ENCODE peak calls at places on chromosomes 11 and 22, in six cellular contexts. P is hepatocyte, E is body of pancreas, W is neural progenitor cell, J is lower lobe of right lung, R is PC-9. K is an unnamed sample.

GRCh38 chr22:40216041-40216756 is 38.5 kb downstream of the TNRC6B start:
- DNase-seq in W (no peak), J (no peak), R (no peak), P (no peak), E (no peak), K (no peak)

GRCh38 chr11:130118636-130119387 is 40.8 kb upstream of the ST14 start:
- DNase-seq in W (no peak), R (no peak), E (no peak), P (no peak), J (no peak), K (no peak)

GRCh38 chr22:50622723-50623327 is 5.1 kb downstream of the ARSA start:
- DNase-seq in J (no peak), E (peak), P (no peak), W (no peak), R (no peak), K (no peak)

GRCh38 chr11:102564110-102564509 is 33.6 kb upstream of the MMP7 start:
- DNase-seq in P (peak), W (no peak), E (no peak), R (peak), J (no peak), K (no peak)

GRCh38 chr11:36411202-36411640 is 98.9 kb downstream of the TRAF6 start:
- DNase-seq in R (no peak), W (no peak), J (peak), E (no peak), P (no peak), K (no peak)

GRCh38 chr11:118916842-118917388 is 8.8 kb downstream of the BCL9L start:
- DNase-seq in P (peak), E (peak), W (peak), J (no peak), R (peak), K (peak)

GRCh38 chr11:47412152-47412746 is 3.9 kb downstream of the SLC39A13 start:
- DNase-seq in P (peak), W (peak), J (peak), R (no peak), E (peak), K (peak)

GRCh38 chr11:6204708-6205107 is 649 bp upstream of the C11orf42 start:
- DNase-seq in W (no peak), R (no peak), P (no peak), J (no peak), E (no peak), K (peak)

GRCh38 chr11:21037836-21038235 is 368.4 kb downstream of the NELL1 start:
- DNase-seq in J (no peak), P (no peak), W (no peak), E (no peak), R (no peak), K (no peak)

GRCh38 chr22:45473626-45474237 is 29.0 kb upstream of the FBLN1 start:
- DNase-seq in E (no peak), R (no peak), P (no peak), J (peak), W (peak), K (no peak)

GRCh38 chr11:46693597-46694012 is 6.8 kb downstream of the ARHGAP1 start:
- DNase-seq in E (no peak), R (no peak), W (no peak), P (peak), J (no peak), K (peak)

GRCh38 chr22:24208012-24208749 is 26.9 kb downstream of the SUSD2 start:
- DNase-seq in E (peak), W (no peak), R (peak), J (no peak), P (peak), K (peak)

GRCh38 chr11:115929618-115930129 is 425.5 kb upstream of the CADM1 start:
- DNase-seq in E (no peak), W (no peak), R (no peak), P (no peak), J (no peak), K (no peak)

GRCh38 chr11:99351620-99352019 is 330.9 kb downstream of the CNTN5 start:
- DNase-seq in J (no peak), R (no peak), E (no peak), W (no peak), P (no peak), K (no peak)

GRCh38 chr11:16902979-16903378 is 111.2 kb downstream of the PLEKHA7 start:
- DNase-seq in J (no peak), E (no peak), R (no peak), W (no peak), P (no peak), K (no peak)

GRCh38 chr11:45859661-45860140 is 12.4 kb downstream of the CRY2 start:
- DNase-seq in W (peak), E (peak), P (peak), J (peak), R (no peak), K (peak)

GRCh38 chr11:86138958-86139357 is 70.1 kb upstream of the PICALM start:
- DNase-seq in P (no peak), W (no peak), R (peak), E (no peak), J (no peak), K (peak)

GRCh38 chr11:12806113-12806512 is 131.9 kb downstream of the TEAD1 start:
- DNase-seq in P (peak), W (no peak), R (peak), E (peak), J (no peak), K (no peak)

GRCh38 chr11:96265972-96266371 is 77.0 kb downstream of the MAML2 start:
- DNase-seq in R (no peak), P (no peak), J (no peak), E (no peak), W (no peak), K (no peak)

GRCh38 chr22:45918455-45919370 is 58.2 kb downstream of the WNT7B start:
- DNase-seq in R (peak), J (peak), P (no peak), E (peak), W (no peak), K (peak)

GRCh38 chr11:110249066-110249465 is 47.3 kb downstream of the RDX start:
- DNase-seq in J (no peak), W (no peak), P (no peak), E (no peak), R (no peak), K (no peak)

GRCh38 chr11:117986981-117987495 is 844 bp downstream of the IL10RA start:
- DNase-seq in E (no peak), W (no peak), P (no peak), R (no peak), J (no peak), K (no peak)

GRCh38 chr11:58927393-58928081 is 11.8 kb upstream of the GLYATL1 start:
- DNase-seq in W (peak), J (no peak), E (peak), P (peak), R (no peak), K (peak)

GRCh38 chr22:42949159-42949558 is 65.8 kb downstream of the PACSIN2 start:
- DNase-seq in E (no peak), W (no peak), P (no peak), J (no peak), R (peak), K (peak)

GRCh38 chr11:75470681-75471080 is 37.7 kb upstream of the KLHL35 start:
- DNase-seq in W (no peak), J (peak), P (no peak), R (no peak), E (no peak), K (no peak)

GRCh38 chr11:31799036-31799793 is 11.9 kb downstream of the PAX6 start:
- DNase-seq in R (no peak), W (peak), J (no peak), P (no peak), E (no peak), K (no peak)

GRCh38 chr22:40289991-40290459 is 56.3 kb upstream of the ADSL start:
- DNase-seq in E (no peak), J (peak), R (no peak), W (no peak), P (no peak), K (no peak)

GRCh38 chr11:60872952-60873524 is 5.7 kb downstream of the ZP1 start:
- DNase-seq in W (peak), J (peak), E (no peak), P (peak), R (peak), K (peak)

GRCh38 chr22:27642104-27642800 is 159.3 kb downstream of the MN1 start:
- DNase-seq in P (no peak), W (peak), R (no peak), J (no peak), E (no peak), K (no peak)

GRCh38 chr11:117519590-117519989 is 191.9 kb downstream of the CEP164 start:
- DNase-seq in J (peak), E (no peak), R (no peak), W (no peak), P (peak), K (no peak)

GRCh38 chr11:64916040-64916847 is 765 bp downstream of the ATG2A start:
- DNase-seq in W (peak), P (peak), E (no peak), J (no peak), R (peak), K (peak)

GRCh38 chr22:20428496-20429253 is 8.9 kb downstream of the SCARF2 start:
- DNase-seq in W (no peak), J (peak), P (no peak), E (no peak), R (no peak), K (no peak)

GRCh38 chr22:21642584-21643448 is 714 bp downstream of the SDF2L1 start:
- DNase-seq in R (peak), W (peak), J (peak), P (peak), E (peak), K (peak)

GRCh38 chr22:50723991-50724390 is 14.0 kb upstream of the ACR start:
- DNase-seq in W (no peak), R (no peak), E (no peak), P (no peak), J (no peak), K (no peak)

GRCh38 chr22:25159028-25159427 is 40.6 kb upstream of the CRYBB3 start:
- DNase-seq in R (no peak), E (no peak), W (no peak), P (no peak), J (no peak), K (peak)

DNA sequence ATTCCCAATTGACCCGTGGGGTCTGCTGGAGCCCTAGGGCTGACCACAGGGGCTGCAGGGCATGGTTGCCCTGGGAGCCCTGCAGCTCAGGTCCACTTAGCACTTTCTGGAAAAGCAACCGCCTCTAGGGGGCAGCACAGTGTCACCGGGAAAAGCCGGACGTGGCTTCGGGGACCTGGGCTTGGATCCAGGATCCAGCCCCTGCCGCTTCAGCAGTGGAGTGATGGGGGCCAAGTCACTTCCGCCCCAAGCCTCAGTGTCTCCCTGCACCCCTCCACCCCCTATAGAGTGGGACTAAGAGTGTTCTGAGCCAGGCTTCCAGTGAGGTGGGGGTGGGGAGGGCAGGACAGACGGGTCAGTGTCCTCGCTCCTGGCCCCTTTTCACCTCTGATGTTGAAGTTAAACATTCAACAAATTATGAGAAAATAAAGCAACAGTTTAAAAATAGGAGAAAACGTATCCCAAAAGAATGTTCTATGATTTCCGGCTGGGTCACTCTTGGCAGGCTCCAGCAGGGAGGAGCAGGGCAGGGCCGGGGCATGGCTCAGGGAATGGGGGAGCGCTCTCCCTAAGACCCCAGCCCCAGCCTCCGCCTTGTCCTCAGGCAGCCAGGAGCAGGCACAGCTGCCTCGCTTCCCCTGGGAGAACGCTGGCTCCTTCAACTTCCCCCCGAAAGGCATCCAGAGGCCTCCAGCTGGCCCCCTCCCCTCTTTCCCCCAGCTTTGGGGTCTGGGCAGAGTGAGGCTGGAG is 96.5 kb upstream of the FGF3 start:
- DNase-seq in R (peak), P (peak), W (peak), J (peak), E (peak), K (peak)
- TF ChIP-seq CTCF in R (peak), P (peak), W (peak), J (peak), E (peak), K (peak)

DNA sequence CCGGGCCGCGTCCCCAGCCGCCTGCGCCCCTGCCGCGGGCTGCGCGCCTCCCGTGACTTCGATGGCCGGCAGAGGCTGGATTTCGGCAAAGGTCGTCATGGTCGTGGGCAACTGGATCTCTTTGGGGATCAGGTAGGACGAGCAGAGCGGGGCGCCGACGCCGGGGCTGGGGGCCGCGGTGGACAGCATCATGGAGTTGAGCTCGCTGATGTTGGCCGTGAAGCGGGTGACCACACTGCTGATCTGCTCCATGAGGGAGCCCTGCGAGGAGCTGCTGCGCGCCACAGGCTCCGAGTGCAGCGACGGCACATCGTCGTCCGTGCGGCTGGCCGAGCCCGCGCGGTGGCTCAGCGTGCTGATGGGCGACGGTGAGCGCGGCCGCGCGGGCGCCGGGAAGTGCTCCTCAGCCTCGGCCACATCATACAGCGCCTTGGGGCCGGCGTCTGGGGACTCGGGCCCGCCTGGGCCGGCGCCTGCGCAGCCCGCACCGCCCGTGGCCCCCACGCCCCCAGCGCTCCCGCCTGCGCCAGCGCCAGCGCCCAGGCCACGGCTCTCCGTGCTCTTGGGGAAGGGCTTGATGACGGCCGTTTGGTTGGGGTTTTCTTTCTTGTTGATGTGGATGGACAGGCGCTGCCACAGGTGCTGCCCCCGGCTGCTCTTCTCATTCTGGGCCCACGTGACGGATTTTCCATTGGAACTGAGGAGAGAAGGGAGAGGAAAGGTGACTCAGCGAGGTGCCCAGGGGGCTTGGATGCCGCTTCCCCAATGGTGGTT is 171.5 kb upstream of the CTSC start:
- DNase-seq in P (peak), E (peak), R (no peak), W (peak), J (peak), K (peak)
- H3K4me3 ChIP-seq in P (peak), E (no peak), R (no peak), W (peak), J (peak), K (peak)

GRCh38 chr11:554824-555499 is 5.6 kb downstream of the LMNTD2 start:
- DNase-seq in W (peak), R (no peak), J (peak), E (peak), P (peak), K (peak)

GRCh38 chr11:556857-557256 is 3.7 kb downstream of the LMNTD2 start:
- DNase-seq in P (no peak), R (no peak), E (no peak), W (no peak), J (no peak), K (no peak)

GRCh38 chr11:554428-554823 is 6.1 kb downstream of the LMNTD2 start:
- DNase-seq in W (no peak), P (no peak), J (no peak), E (no peak), R (no peak), K (no peak)

GRCh38 chr11:556175-556699 is 4.3 kb downstream of the LMNTD2 start:
- DNase-seq in J (no peak), P (no peak), E (no peak), W (peak), R (no peak), K (peak)

GRCh38 chr11:555500-556174 is 4.9 kb downstream of the LMNTD2 start:
- DNase-seq in E (no peak), P (no peak), W (peak), J (no peak), R (no peak), K (no peak)
- H3K27ac ChIP-seq in E (peak), P (no peak), W (no peak), J (no peak), R (no peak), K (no peak)

GRCh38 chr22:44444341-44445306 is 53.4 kb downstream of the RTL6 start:
- DNase-seq in W (peak), R (no peak), E (no peak), P (no peak), J (no peak), K (no peak)
- TF ChIP-seq CTCF in W (peak), R (peak), E (no peak), P (peak), J (no peak), K (peak)

GRCh38 chr11:134655189-134655937 is 243.3 kb upstream of the B3GAT1 start:
- DNase-seq in P (no peak), E (no peak), J (no peak), R (no peak), W (no peak), K (no peak)

GRCh38 chr11:134654161-134654915 is 242.3 kb upstream of the B3GAT1 start:
- DNase-seq in R (no peak), W (no peak), E (no peak), J (no peak), P (no peak), K (no peak)

GRCh38 chr11:134657631-134658030 is 245.6 kb upstream of the B3GAT1 start:
- DNase-seq in W (no peak), E (no peak), P (no peak), J (no peak), R (no peak), K (no peak)

GRCh38 chr11:134658481-134659080 is 246.5 kb upstream of the B3GAT1 start:
- DNase-seq in R (no peak), W (no peak), J (no peak), E (no peak), P (no peak), K (no peak)

GRCh38 chr11:134656861-134657540 is 245.0 kb upstream of the B3GAT1 start:
- DNase-seq in R (no peak), J (no peak), W (no peak), E (no peak), P (no peak), K (no peak)
- H3K4me3 ChIP-seq in R (no peak), J (no peak), W (no peak), E (no peak), P (no peak), K (no peak)

GRCh38 chr11:63227521-63228107 is 15.8 kb downstream of the SLC22A25 start:
- DNase-seq in J (no peak), E (no peak), R (no peak), W (no peak), P (no peak), K (no peak)

GRCh38 chr11:63229815-63230214 is 13.6 kb downstream of the SLC22A25 start:
- DNase-seq in E (no peak), J (no peak), P (no peak), R (no peak), W (no peak), K (no peak)

GRCh38 chr11:63226488-63227114 is 16.8 kb downstream of the SLC22A25 start:
- DNase-seq in P (no peak), W (no peak), R (no peak), E (no peak), J (no peak), K (no peak)
- H3K27ac ChIP-seq in P (no peak), W (no peak), R (no peak), E (no peak), J (no peak), K (no peak)

GRCh38 chr11:131510662-131511061 is 140.2 kb downstream of the NTM start:
- DNase-seq in J (no peak), E (no peak), P (no peak), R (no peak), W (no peak), K (no peak)

GRCh38 chr11:131512228-131512627 is 141.8 kb downstream of the NTM start:
- DNase-seq in R (no peak), W (no peak), P (no peak), E (no peak), J (no peak), K (no peak)

GRCh38 chr11:131506376-131506775 is 136.0 kb downstream of the NTM start:
- DNase-seq in P (no peak), J (no peak), W (no peak), R (no peak), E (no peak), K (no peak)

GRCh38 chr11:131514062-131514461 is 143.6 kb downstream of the NTM start:
- DNase-seq in R (no peak), E (no peak), P (no peak), W (no peak), J (no peak), K (no peak)

DNA sequence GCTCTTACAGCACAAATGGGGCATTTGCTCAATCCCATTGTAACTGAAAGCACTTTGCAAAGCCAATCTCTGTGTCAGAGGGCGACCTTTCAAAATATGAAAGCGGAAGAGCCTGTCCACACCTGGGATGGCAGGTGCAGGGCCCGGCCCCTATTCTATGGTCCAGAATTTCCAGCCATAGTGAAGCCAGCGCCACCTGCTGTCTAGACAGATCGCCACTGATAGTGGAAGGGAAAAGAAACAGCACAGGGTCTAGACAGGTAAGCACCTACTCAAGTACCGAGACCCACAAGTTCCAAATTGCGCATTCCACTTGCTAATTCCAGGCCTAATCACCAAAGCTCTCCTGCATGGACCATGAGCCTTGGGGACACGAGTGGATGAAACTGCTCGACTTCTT is 141.4 kb downstream of the NTM start:
- DNase-seq in E (peak), J (no peak), P (peak), W (peak), R (peak), K (peak)
- TF ChIP-seq CTCF in E (peak), J (peak), P (peak), W (peak), R (peak), K (peak)

K was measured in cardiac muscle cell.